ENCODE peak calls at places on chromosomes 11 and 22, in six cellular contexts. A is islet precursor cell; J is pancreas; F is cardiac muscle cell; C is stimulated activated CD4-positive, alpha-beta T cell treated with anti-CD3 and anti-CD28 coated beads, Interleukin-1b, Interleukin-23, amount 100 ng/mL, for 48 hours; S is SK-MEL-5. T is an unnamed sample.

GRCh38 chr11:5631426-5631825 is 6.6 kb downstream of the TRIM34 start:
- DNase-seq in A (no peak), J (no peak), F (peak), C (no peak), S (no peak), T (no peak)

GRCh38 chr11:67033661-67034166 is 10.8 kb downstream of the SYT12 start:
- DNase-seq in A (peak), J (no peak), F (peak), C (no peak), S (no peak), T (peak)

GRCh38 chr22:16972311-16972710 is 35.7 kb downstream of the GAB4 start:
- DNase-seq in A (peak), J (no peak), F (no peak), C (no peak), S (no peak), T (no peak)

GRCh38 chr22:31652911-31653684 is 8.9 kb downstream of the PISD start:
- DNase-seq in A (no peak), J (no peak), F (no peak), C (no peak), S (no peak), T (no peak)

GRCh38 chr11:73797457-73797856 is 9.8 kb downstream of the MRPL48 start:
- DNase-seq in A (no peak), J (peak), F (no peak), C (no peak), S (no peak), T (no peak)

GRCh38 chr11:116913000-116913399 is 75.6 kb upstream of the APOA1 start:
- DNase-seq in A (no peak), J (no peak), F (peak), C (no peak), S (no peak), T (no peak)

GRCh38 chr11:117535201-117535869 is 207.7 kb downstream of the CEP164 start:
- DNase-seq in A (no peak), J (no peak), F (no peak), C (no peak), S (no peak), T (no peak)

GRCh38 chr11:73198677-73199076 is 19.4 kb upstream of the P2RY2 start:
- DNase-seq in A (peak), J (no peak), F (peak), C (no peak), S (peak), T (peak)

GRCh38 chr11:33065445-33066178 is 26.2 kb downstream of the TCP11L1 start:
- DNase-seq in A (peak), J (peak), F (peak), C (peak), S (peak), T (peak)

GRCh38 chr22:49561338-49561737 is 266.3 kb downstream of the BRD1 start:
- DNase-seq in A (peak), J (no peak), F (no peak), C (no peak), S (no peak), T (no peak)

GRCh38 chr11:47003180-47003877 is 66.8 kb downstream of the CSTPP1 start:
- DNase-seq in A (no peak), J (peak), F (no peak), C (peak), S (no peak), T (no peak)

GRCh38 chr11:119267645-119268044 is 49.3 kb downstream of the MCAM start:
- DNase-seq in A (no peak), J (no peak), F (no peak), C (no peak), S (no peak), T (no peak)

GRCh38 chr22:38413085-38414008 is 41.7 kb downstream of the KCNJ4 start:
- DNase-seq in A (no peak), J (no peak), F (peak), C (no peak), S (no peak), T (no peak)

GRCh38 chr11:44623716-44624491 is 58.4 kb downstream of the CD82 start:
- DNase-seq in A (peak), J (peak), F (peak), C (no peak), S (no peak), T (no peak)

GRCh38 chr22:31492151-31492550 is 2.5 kb upstream of the EIF4ENIF1 start:
- DNase-seq in A (no peak), J (no peak), F (peak), C (no peak), S (no peak), T (no peak)

GRCh38 chr22:18066181-18066859 is 11.5 kb upstream of the PEX26 start:
- DNase-seq in A (no peak), J (no peak), F (no peak), C (no peak), S (no peak), T (no peak)

GRCh38 chr11:71251761-71252433 is 480 bp downstream of the SHANK2 start:
- DNase-seq in A (peak), J (peak), F (peak), C (no peak), S (peak), T (no peak)

GRCh38 chr11:15035283-15035682 is 38.1 kb upstream of the CALCB start:
- DNase-seq in A (no peak), J (no peak), F (no peak), C (no peak), S (no peak), T (no peak)

GRCh38 chr11:2520736-2521035 is 75.9 kb downstream of the KCNQ1 start:
- DNase-seq in A (no peak), J (no peak), F (no peak), C (no peak), S (no peak), T (no peak)

GRCh38 chr22:37060801-37061610 is 9.5 kb downstream of the KCTD17 start:
- DNase-seq in A (no peak), J (no peak), F (no peak), C (peak), S (no peak), T (no peak)

GRCh38 chr22:40855960-40856512 is 403 bp downstream of the ST13 start:
- DNase-seq in A (peak), J (peak), F (peak), C (no peak), S (peak), T (peak)

GRCh38 chr22:36522662-36523061 is 6.3 kb downstream of the EIF3D start:
- DNase-seq in A (no peak), J (no peak), F (no peak), C (no peak), S (no peak), T (no peak)

T was measured in foreskin melanocyte.